ENCODE peak calls at places on chromosomes 6 and 20, in eight cellular contexts. W is transverse colon, E is A549, H is MM.1S, V is fibroblast of lung, O is kidney, J is Panc1, L is suprapubic skin. C is an unnamed sample. For H3K9me3, the result is how much of the 10 kb centered on the place peaks cover.

GRCh38 chr20:54004397-54004940 is 65.9 kb downstream of the BCAS1 start:
- DNase-seq in W (no peak), E (no peak), H (peak), V (no peak), O (no peak), J (no peak), L (no peak), C (no peak)

GRCh38 chr6:106927531-106928398 is 46.8 kb downstream of the CD24 start:
- DNase-seq in W (peak), E (peak), H (peak), V (peak), O (no peak), J (no peak), L (no peak), C (no peak)

GRCh38 chr6:35300848-35301247 is 3.2 kb downstream of the DEF6 start:
- DNase-seq in W (no peak), E (no peak), H (no peak), V (no peak), O (no peak), J (no peak), L (no peak), C (no peak)

GRCh38 chr6:33692760-33693158 is 18.7 kb downstream of the UQCC2 start:
- DNase-seq in W (peak), E (no peak), H (no peak), V (peak), O (peak), J (no peak), L (no peak), C (no peak)

GRCh38 chr6:22921831-22922230 is 352.5 kb downstream of the HDGFL1 start:
- DNase-seq in W (no peak), E (no peak), H (no peak), V (no peak), O (no peak), J (no peak), L (no peak), C (no peak)

GRCh38 chr6:44253307-44254101 is 3.8 kb downstream of the SLC35B2 start:
- DNase-seq in W (peak), E (peak), H (peak), V (no peak), O (peak), J (no peak), L (no peak), C (no peak)

GRCh38 chr20:6012166-6012565 is 41.7 kb downstream of the LRRN4 start:
- DNase-seq in W (no peak), E (no peak), H (no peak), V (no peak), O (no peak), J (no peak), L (no peak), C (no peak)

GRCh38 chr6:72811971-72812421 is 190.1 kb downstream of the KCNQ5 start:
- DNase-seq in W (no peak), E (no peak), H (no peak), V (no peak), O (no peak), J (no peak), L (no peak), C (no peak)

GRCh38 chr6:169254456-169255316 is 1.0 kb upstream of the THBS2 start:
- DNase-seq in W (no peak), E (no peak), H (no peak), V (no peak), O (no peak), J (no peak), L (peak), C (no peak)

GRCh38 chr6:163354779-163355431 is 59.6 kb upstream of the QKI start:
- DNase-seq in W (no peak), E (no peak), H (no peak), V (no peak), O (no peak), J (no peak), L (no peak), C (no peak)

GRCh38 chr6:84805145-84805544 is 40.7 kb upstream of the TBX18 start:
- DNase-seq in W (no peak), E (no peak), H (no peak), V (no peak), O (no peak), J (no peak), L (no peak), C (no peak)

GRCh38 chr20:9551808-9552550 is 37.6 kb downstream of the LAMP5 start:
- DNase-seq in W (no peak), E (peak), H (no peak), V (no peak), O (no peak), J (no peak), L (no peak), C (no peak)

GRCh38 chr20:44253528-44253927 is 6.4 kb downstream of the GDAP1L1 start:
- DNase-seq in W (no peak), E (peak), H (no peak), V (no peak), O (no peak), J (no peak), L (no peak), C (no peak)

GRCh38 chr6:69945192-69945591 is 78.8 kb downstream of the COL19A1 start:
- DNase-seq in W (no peak), E (no peak), H (no peak), V (no peak), O (no peak), J (no peak), L (no peak), C (no peak)

GRCh38 chr6:132929141-132929540 is 114.8 kb downstream of the RPS12 start:
- DNase-seq in W (no peak), E (no peak), H (no peak), V (peak), O (no peak), J (no peak), L (no peak), C (no peak)

GRCh38 chr6:104771258-104771832 is 88.4 kb downstream of the HACE1 start:
- DNase-seq in W (no peak), E (peak), H (peak), V (peak), O (no peak), J (peak), L (no peak), C (no peak)

GRCh38 chr20:21251278-21251677 is 51.9 kb upstream of the XRN2 start:
- DNase-seq in W (no peak), E (no peak), H (no peak), V (no peak), O (no peak), J (no peak), L (no peak), C (no peak)

GRCh38 chr6:159343709-159344108 is 174.5 kb downstream of the FNDC1 start:
- DNase-seq in W (no peak), E (no peak), H (no peak), V (no peak), O (no peak), J (no peak), L (no peak), C (no peak)

GRCh38 chr6:17200395-17200794 is 80.8 kb upstream of the RBM24 start:
- DNase-seq in W (no peak), E (no peak), H (no peak), V (no peak), O (no peak), J (no peak), L (no peak), C (no peak)
- TF ChIP-seq CTCF in W (no peak), E (no peak), H (no peak), V (no peak), O (no peak), J (peak), L (no peak), C (peak)

DNA sequence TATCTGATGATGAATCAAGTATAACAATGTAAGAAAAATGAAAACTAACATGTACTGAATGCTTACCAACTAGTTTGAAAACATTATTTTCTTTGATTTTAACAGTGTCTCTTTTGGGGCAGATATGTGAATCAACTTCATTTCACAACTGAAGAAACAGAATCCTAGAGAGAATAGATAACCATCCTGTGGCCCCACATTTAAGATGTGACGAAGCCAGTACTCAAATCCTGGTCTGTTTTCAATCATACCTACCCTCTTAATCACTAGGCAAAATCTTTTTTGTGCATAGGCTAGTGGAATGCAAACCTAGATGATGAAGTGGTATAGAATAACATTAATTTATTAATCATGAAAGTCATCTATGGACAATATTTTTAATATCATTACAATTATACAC is 371.6 kb upstream of the EPHA7 start:
- DNase-seq in W (no peak), E (no peak), H (no peak), V (no peak), O (no peak), J (no peak), L (no peak), C (no peak)
- H3K9me3 ChIP-seq in W (under half), E (under half), H (under half), V (under half), O (under half), J (under half), L (under half), C (under half)

DNA sequence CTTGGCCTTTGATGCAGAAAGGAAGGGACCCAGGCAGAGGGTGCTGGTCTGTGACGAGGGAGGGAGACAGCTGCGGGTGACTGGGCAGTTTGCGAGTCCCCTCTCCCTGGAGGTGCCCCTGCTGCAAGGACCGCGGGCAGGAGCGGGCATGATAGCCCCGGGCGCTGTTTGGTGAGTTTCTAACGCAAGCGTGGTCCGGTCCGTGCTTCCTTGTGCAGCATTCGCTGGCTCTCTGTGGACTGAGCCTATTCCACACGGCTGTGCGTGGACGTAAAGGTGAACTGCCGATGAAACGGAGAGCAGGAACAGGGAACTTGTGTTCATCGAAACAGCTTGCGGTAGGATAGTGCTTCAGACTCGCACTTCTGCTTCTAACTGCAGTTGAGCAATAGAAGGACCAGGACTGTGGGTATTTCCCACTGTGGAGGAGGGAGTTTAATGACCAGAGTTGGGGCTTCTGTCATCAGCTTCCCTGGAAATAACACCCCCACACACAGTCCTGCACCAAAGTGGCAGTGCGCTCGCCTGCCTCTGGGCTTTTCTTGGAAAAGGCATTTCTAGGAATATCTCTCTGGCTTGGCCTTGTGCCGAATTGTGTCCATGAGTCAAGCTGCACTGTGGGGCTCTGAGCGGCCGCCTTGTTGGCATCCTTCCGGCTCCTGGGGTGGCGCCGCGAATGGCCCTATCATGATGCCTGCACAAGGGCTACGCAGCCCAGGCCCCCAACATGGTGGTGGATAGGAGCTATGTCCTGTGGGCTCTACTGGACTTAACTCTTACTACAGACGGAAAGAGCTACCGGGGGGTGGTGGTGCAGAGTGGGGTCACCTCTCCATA is 48.9 kb downstream of the DUSP22 start:
- DNase-seq in W (peak), E (no peak), H (no peak), V (no peak), O (no peak), J (no peak), L (no peak), C (no peak)
- H3K4me3 ChIP-seq in W (no peak), E (no peak), H (no peak), V (no peak), O (no peak), J (no peak), L (no peak), C (no peak)

DNA sequence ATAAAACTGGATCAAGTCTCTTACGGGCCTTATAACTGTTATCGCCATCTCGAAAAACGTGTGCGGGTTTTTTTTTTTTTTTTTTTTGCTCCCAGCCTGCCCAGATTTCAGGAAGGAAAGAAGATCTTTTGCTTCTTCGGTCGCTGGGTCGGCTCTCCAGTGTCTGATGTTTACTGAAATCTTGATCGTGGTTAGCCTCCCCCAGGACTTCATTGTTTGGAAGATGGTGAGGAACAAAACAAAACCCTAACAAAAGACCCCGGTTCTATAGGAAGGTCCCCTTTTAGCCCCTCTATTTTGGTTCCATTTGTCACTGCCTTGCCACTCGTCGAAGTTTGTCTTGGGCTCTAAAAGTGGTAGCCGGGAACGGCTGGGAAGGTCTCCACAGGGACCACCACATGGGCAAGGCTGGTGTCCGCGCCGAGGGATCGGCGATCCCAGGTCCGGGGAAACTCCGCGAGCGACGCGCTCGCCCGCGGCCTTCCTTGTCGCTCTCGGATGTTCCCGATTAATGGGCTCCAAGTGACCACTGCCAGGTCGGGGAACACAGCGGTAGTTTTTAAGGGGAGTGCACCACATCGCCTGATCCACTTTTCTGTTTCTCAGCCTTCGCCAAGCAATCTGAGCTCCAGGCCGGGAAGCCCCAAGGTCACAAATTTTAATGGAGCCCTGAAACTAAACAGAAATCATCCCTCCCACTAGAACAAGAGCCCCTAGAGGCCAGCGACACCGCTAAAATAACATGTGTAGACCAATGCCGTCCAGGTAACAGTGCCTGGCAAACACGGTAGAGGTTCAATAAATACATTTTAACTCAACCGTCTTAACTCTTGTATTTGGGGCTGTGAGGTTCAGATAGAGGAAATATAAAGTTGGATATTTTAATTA is 27.0 kb downstream of the TRIM27 start:
- DNase-seq in W (peak), E (peak), H (peak), V (peak), O (peak), J (peak), L (no peak), C (no peak)
- TF ChIP-seq CTCF in W (peak), E (peak), H (peak), V (peak), O (peak), J (no peak), L (peak), C (peak)

GRCh38 chr6:130991422-130992144 is 71.5 kb downstream of the EPB41L2 start:
- DNase-seq in W (no peak), E (no peak), H (no peak), V (no peak), O (no peak), J (no peak), L (no peak), C (no peak)
- H3K9me3 ChIP-seq in W (under half), E (under half), H (under half), V (under half), O (under half), J (under half), L (under half), C (under half)

GRCh38 chr6:53067307-53067706 is 2.1 kb downstream of the FBXO9 start:
- DNase-seq in W (no peak), E (no peak), H (no peak), V (no peak), O (no peak), J (no peak), L (no peak), C (no peak)
- H3K4me3 ChIP-seq in W (no peak), E (no peak), H (no peak), V (no peak), O (no peak), J (no peak), L (no peak), C (no peak)

GRCh38 chr6:170485159-170485558 is 67.9 kb downstream of the PSMB1 start:
- DNase-seq in W (no peak), E (no peak), H (no peak), V (no peak), O (no peak), J (no peak), L (no peak), C (no peak)

GRCh38 chr6:170476360-170476759 is 76.7 kb downstream of the PSMB1 start:
- DNase-seq in W (peak), E (no peak), H (no peak), V (no peak), O (no peak), J (no peak), L (no peak), C (no peak)

GRCh38 chr6:170483413-170483812 is 69.7 kb downstream of the PSMB1 start:
- DNase-seq in W (no peak), E (no peak), H (no peak), V (no peak), O (no peak), J (no peak), L (no peak), C (no peak)

GRCh38 chr6:170475118-170475517 is 78.0 kb downstream of the PSMB1 start:
- DNase-seq in W (no peak), E (no peak), H (no peak), V (no peak), O (no peak), J (no peak), L (no peak), C (no peak)

DNA sequence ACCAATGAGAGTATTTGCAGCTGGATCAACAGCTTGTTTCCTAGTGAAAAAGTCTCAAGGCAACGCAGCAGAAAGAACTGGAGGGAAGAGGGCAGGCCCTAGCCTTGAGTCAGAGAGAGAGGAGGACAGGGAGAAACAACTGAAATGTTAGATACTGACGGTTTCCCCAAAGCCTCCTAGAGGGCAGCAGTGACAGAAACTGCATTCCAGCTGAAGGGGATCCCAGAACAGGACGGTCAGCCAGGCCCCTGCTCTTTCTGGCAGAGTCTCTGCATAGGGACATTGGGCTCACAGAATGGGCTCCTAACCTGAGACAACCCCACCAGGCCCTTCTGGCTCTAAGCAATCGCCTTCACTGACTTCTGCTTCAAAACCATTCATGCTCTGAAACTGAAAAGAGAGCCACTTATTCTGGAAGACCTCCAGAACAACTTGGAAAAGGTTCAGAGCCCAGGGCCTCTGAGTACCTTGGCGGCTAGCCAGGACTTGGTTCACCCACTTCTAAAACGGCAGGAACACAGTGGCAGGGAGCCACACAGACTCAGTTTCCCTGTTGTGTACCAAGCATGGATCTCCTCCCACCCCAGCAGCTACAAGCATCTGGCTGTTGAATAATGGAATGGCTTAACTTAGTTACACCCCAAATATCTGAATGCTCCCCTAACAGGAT is 72.9 kb downstream of the PSMB1 start:
- DNase-seq in W (no peak), E (no peak), H (no peak), V (peak), O (no peak), J (no peak), L (no peak), C (no peak)
- TF ChIP-seq CTCF in W (no peak), E (no peak), H (no peak), V (peak), O (no peak), J (no peak), L (no peak), C (peak)

C was measured in AG04450.